ENCODE peak calls at places on chromosomes 4 and X, in four cellular contexts. R, X, U and E are unnamed samples.

GRCh38 chr4:101103381-101104142 is 243.8 kb downstream of the PPP3CA start:
- DNase-seq in R (no peak), X (no peak), U (no peak), E (no peak)

GRCh38 chr4:23904639-23905061 is 14.8 kb upstream of the PPARGC1A start:
- DNase-seq in R (no peak), X (peak), U (no peak), E (no peak)

GRCh38 chr4:118823471-118823870 is 12.5 kb downstream of the SEC24D start:
- DNase-seq in R (no peak), X (peak), U (no peak), E (no peak)

GRCh38 chr4:79331126-79331876 is 5.4 kb upstream of the NAA11 start:
- DNase-seq in R (no peak), X (no peak), U (no peak), E (no peak)

GRCh38 chrX:18227458-18227857 is 6.8 kb upstream of the BEND2 start:
- DNase-seq in R (no peak), X (no peak), U (no peak), E (no peak)

GRCh38 chr4:106614446-106614845 is 245.9 kb upstream of the GIMD1 start:
- DNase-seq in R (no peak), X (no peak), U (no peak), E (no peak)

GRCh38 chr4:7571001-7571400 is 136.3 kb upstream of the PSAPL1 start:
- DNase-seq in R (no peak), X (no peak), U (peak), E (no peak)

GRCh38 chrX:71917621-71918341 is 7.1 kb downstream of the NHSL2 start:
- DNase-seq in R (no peak), X (no peak), U (no peak), E (no peak)